ENCODE peak calls at places on chromosomes 1 and 21, in six cellular contexts. I, A, N, J, X and Z are unnamed samples.

GRCh38 chr1:78003882-78004718 is 639 bp upstream of the DNAJB4 start:
- DNase-seq in I (no peak), A (peak; percentile 70), N (peak; percentile 12), J (no peak), X (peak; percentile 63), Z (no peak)

GRCh38 chr21:36719614-36720013 is 20.7 kb downstream of the SIM2 start:
- DNase-seq in I (no peak), A (no peak), N (no peak), J (no peak), X (no peak), Z (no peak)

GRCh38 chr1:96424882-96425281 is 296.7 kb upstream of the PTBP2 start:
- DNase-seq in I (no peak), A (no peak), N (no peak), J (no peak), X (no peak), Z (no peak)

GRCh38 chr1:89538361-89538760 is 13.7 kb downstream of the LRRC8B start:
- DNase-seq in I (no peak), A (no peak), N (no peak), J (no peak), X (no peak), Z (no peak)

GRCh38 chr1:72283204-72284083 is 1.1 kb upstream of the NEGR1 start:
- DNase-seq in I (no peak), A (peak; percentile 75), N (peak; percentile 2), J (peak; percentile 93), X (peak; percentile 84), Z (peak; percentile 73)

GRCh38 chr1:201539561-201540404 is 856 bp downstream of the NAV1 start:
- DNase-seq in I (no peak), A (peak; percentile 82), N (no peak), J (no peak), X (peak; percentile 63), Z (no peak)

GRCh38 chr21:26061437-26061836 is 109.1 kb downstream of the APP start:
- DNase-seq in I (no peak), A (no peak), N (no peak), J (no peak), X (no peak), Z (no peak)

GRCh38 chr1:53946252-53947171 is at the start of gene LRRC42:
- DNase-seq in I (no peak), A (no peak), N (no peak), J (no peak), X (no peak), Z (no peak)

GRCh38 chr1:72649974-72650373 is 367.6 kb upstream of the NEGR1 start:
- DNase-seq in I (no peak), A (no peak), N (no peak), J (no peak), X (no peak), Z (no peak)

GRCh38 chr1:160971618-160972056 is 17.0 kb upstream of the ITLN2 start:
- DNase-seq in I (no peak), A (no peak), N (no peak), J (no peak), X (no peak), Z (no peak)

GRCh38 chr21:43196789-43197188 is 28.0 kb downstream of the CRYAA start:
- DNase-seq in I (no peak), A (peak; percentile 15), N (no peak), J (no peak), X (no peak), Z (no peak)

GRCh38 chr1:53329183-53329544 is 1.3 kb upstream of the LRP8 start:
- DNase-seq in I (no peak), A (no peak), N (no peak), J (no peak), X (no peak), Z (no peak)

GRCh38 chr21:34910396-34910795 is 138.7 kb downstream of the RUNX1 start:
- DNase-seq in I (no peak), A (peak; percentile 21), N (no peak), J (no peak), X (no peak), Z (peak; percentile 57)

GRCh38 chr1:227898502-227899140 is 49.1 kb downstream of the WNT9A start:
- DNase-seq in I (no peak), A (peak; percentile 34), N (no peak), J (no peak), X (peak; percentile 13), Z (no peak)

GRCh38 chr1:61043010-61043820 is 39.1 kb upstream of the NFIA start:
- DNase-seq in I (no peak), A (peak; percentile 66), N (peak; percentile 76), J (peak; percentile 96), X (peak; percentile 92), Z (peak; percentile 91)

GRCh38 chr1:94912263-94912986 is 14.5 kb downstream of the CNN3 start:
- DNase-seq in I (no peak), A (no peak), N (no peak), J (no peak), X (no peak), Z (no peak)

GRCh38 chr1:200437556-200438203 is 27.8 kb upstream of the ZNF281 start:
- DNase-seq in I (no peak), A (no peak), N (no peak), J (no peak), X (no peak), Z (no peak)

GRCh38 chr21:36104306-36105300 is 30.3 kb upstream of the CBR3 start:
- DNase-seq in I (no peak), A (peak; percentile 94), N (peak; percentile 60), J (no peak), X (peak; percentile 68), Z (no peak)

GRCh38 chr1:167794043-167794442 is 72.3 kb downstream of the MPZL1 start:
- DNase-seq in I (no peak), A (no peak), N (no peak), J (peak; percentile 12), X (no peak), Z (no peak)

GRCh38 chr1:15777913-15778707 is 19.5 kb downstream of the FBLIM1 start:
- DNase-seq in I (no peak), A (no peak), N (no peak), J (no peak), X (no peak), Z (no peak)

GRCh38 chr1:46413596-46413985 is 19.5 kb downstream of the FAAH start:
- DNase-seq in I (no peak), A (no peak), N (no peak), J (no peak), X (no peak), Z (no peak)

GRCh38 chr1:199279107-199279506 is 640.3 kb downstream of the PTPRC start:
- DNase-seq in I (no peak), A (no peak), N (no peak), J (no peak), X (no peak), Z (no peak)

GRCh38 chr1:108670131-108670773 is 9.4 kb upstream of the HENMT1 start:
- DNase-seq in I (no peak), A (no peak), N (no peak), J (no peak), X (no peak), Z (no peak)

GRCh38 chr1:28213315-28213714 is 19.5 kb downstream of the DNAJC8 start:
- DNase-seq in I (no peak), A (no peak), N (no peak), J (no peak), X (no peak), Z (no peak)

GRCh38 chr1:55747285-55747890 is 532.2 kb upstream of the USP24 start:
- DNase-seq in I (no peak), A (no peak), N (no peak), J (no peak), X (peak; percentile 31), Z (no peak)

GRCh38 chr1:94514095-94514727 is 27.3 kb downstream of the F3 start:
- DNase-seq in I (no peak), A (no peak), N (no peak), J (no peak), X (no peak), Z (no peak)

GRCh38 chr1:230191839-230192238 is 124.8 kb downstream of the GALNT2 start:
- DNase-seq in I (no peak), A (peak; percentile 12), N (no peak), J (peak; percentile 60), X (no peak), Z (no peak)

GRCh38 chr1:42940851-42941639 is 17.6 kb downstream of the SLC2A1 start:
- DNase-seq in I (no peak), A (peak; percentile 99), N (no peak), J (no peak), X (no peak), Z (no peak)

GRCh38 chr1:10519016-10519417 is 44.3 kb downstream of the PEX14 start:
- DNase-seq in I (no peak), A (no peak), N (no peak), J (no peak), X (no peak), Z (peak; percentile 58)

GRCh38 chr1:176878750-176879536 is 285.6 kb downstream of the ASTN1 start:
- DNase-seq in I (no peak), A (no peak), N (no peak), J (no peak), X (no peak), Z (no peak)

DNA sequence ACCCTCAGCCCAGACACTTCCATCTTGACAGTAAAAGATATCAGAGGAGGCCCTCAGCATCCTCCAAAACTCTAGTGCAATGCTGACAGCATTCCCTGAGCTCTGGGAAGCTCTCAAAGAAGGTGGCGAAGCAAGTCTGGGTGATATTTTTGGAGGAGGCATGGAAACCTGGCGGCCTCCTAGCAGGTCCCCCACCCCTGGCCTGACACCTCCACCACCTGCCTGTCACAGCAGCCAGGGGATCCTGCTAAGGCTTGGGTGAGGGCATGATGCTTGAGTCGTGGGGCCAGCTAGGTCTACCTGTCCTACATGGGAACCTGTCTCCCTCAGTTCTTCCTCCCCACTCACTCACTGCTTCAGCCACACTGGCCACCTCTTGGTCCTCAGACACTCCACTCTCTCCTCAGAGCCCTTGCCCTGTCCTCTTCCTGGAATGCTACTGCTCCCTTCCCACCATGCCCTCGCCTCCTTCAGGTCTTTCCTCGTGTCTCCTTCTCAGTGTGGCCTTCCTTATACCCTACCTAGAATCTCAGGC is 8.5 kb downstream of the DHRS3 start:
- DNase-seq in I (no peak), A (no peak), N (no peak), J (no peak), X (no peak), Z (no peak)
- H3K36me3 ChIP-seq in I (peaks cover 95% of the 10 kb centered on the region), A (no peaks in the 10 kb centered on the region), N (peaks cover 6% of the 10 kb centered on the region), J (peaks cover 3% of the 10 kb centered on the region), X (peaks cover 50% of the 10 kb centered on the region), Z (peaks cover 16% of the 10 kb centered on the region)

GRCh38 chr1:975365-975764 is 6.5 kb downstream of the PERM1 start:
- DNase-seq in I (no peak), A (no peak), N (no peak), J (no peak), X (no peak), Z (no peak)
- H3K27me3 ChIP-seq in I (peaks cover 3% of the 10 kb centered on the region), A (peaks cover 15% of the 10 kb centered on the region), N (peaks cover 10% of the 10 kb centered on the region), J (no peaks in the 10 kb centered on the region), X (peaks cover 40% of the 10 kb centered on the region), Z (no peaks in the 10 kb centered on the region)

GRCh38 chr1:213979751-213980605 is 7.8 kb upstream of the PROX1 start:
- DNase-seq in I (no peak), A (no peak), N (no peak), J (no peak), X (no peak), Z (no peak)
- H3K4me3 ChIP-seq in I (no peak overlapping the region), A (no peak overlapping the region), N (no peak overlapping the region), J (no peak overlapping the region), X (no peak overlapping the region), Z (no peak overlapping the region)

DNA sequence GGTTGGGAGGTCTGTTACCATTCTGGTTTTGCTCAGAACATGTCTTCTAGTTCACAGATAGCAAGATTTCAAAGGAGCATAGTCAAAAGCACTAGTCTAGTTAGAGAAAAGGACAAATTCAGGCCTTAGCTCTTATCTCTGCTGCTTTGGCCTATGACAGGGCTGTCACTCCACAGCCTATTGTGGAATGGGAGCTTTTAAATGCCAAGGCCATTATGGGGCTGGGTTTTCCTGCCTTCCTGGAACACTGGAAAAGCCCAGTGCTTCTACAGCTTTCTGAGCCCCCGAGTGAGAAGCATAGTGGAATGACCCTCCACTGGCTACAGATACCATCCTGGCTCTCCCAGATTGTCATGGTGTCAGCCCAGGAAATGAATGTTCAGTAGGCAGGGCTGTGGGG is 9.3 kb downstream of the MTFR1L start:
- DNase-seq in I (no peak), A (no peak), N (no peak), J (no peak), X (no peak), Z (no peak)
- H3K36me3 ChIP-seq in I (peaks cover 91% of the 10 kb centered on the region), A (peaks cover 88% of the 10 kb centered on the region), N (peaks cover 51% of the 10 kb centered on the region), J (peaks cover 79% of the 10 kb centered on the region), X (peaks cover 86% of the 10 kb centered on the region), Z (peaks cover 60% of the 10 kb centered on the region)